ENCODE peak calls at places on chromosome 10, in eight cellular contexts. Q is caudate nucleus, H is NCI-H1694, G is heart left ventricle, O is astrocyte of the hippocampus, E is RPMI7951, I is sigmoid colon, S is NCI-H2029 treated with DMSO at 0.1 percent for 48 hours. C is an unnamed sample.

GRCh38 chr10:80132299-80133139 is at the start of gene PLAC9:
- DNase-seq in Q (no peak), H (no peak), G (peak; percentile 60), O (peak; percentile 66), E (no peak), I (peak; percentile 62), S (no peak), C (peak; percentile 55)

GRCh38 chr10:62528441-62528840 is 154.3 kb downstream of the ZNF365 start:
- DNase-seq in Q (no peak), H (no peak), G (no peak), O (no peak), E (peak; percentile 42), I (no peak), S (no peak), C (no peak)

GRCh38 chr10:132703305-132704007 is 82.5 kb downstream of the NKX6-2 start:
- DNase-seq in Q (no peak), H (no peak), G (no peak), O (no peak), E (no peak), I (peak; percentile 53), S (no peak), C (no peak)

GRCh38 chr10:107733731-107734130 is 569.2 kb upstream of the SORCS1 start:
- DNase-seq in Q (no peak), H (no peak), G (no peak), O (no peak), E (peak; percentile 26), I (no peak), S (no peak), C (no peak)

GRCh38 chr10:23375366-23375765 is 30.8 kb upstream of the C10orf67 start:
- DNase-seq in Q (peak; percentile 23), H (no peak), G (no peak), O (no peak), E (no peak), I (no peak), S (no peak), C (no peak)

GRCh38 chr10:92074126-92074887 is 150.7 kb downstream of the BTAF1 start:
- DNase-seq in Q (no peak), H (no peak), G (no peak), O (no peak), E (peak; percentile 10), I (no peak), S (no peak), C (no peak)

GRCh38 chr10:52488606-52489485 is 174.8 kb downstream of the DKK1 start:
- DNase-seq in Q (no peak), H (no peak), G (no peak), O (peak; percentile 65), E (peak; percentile 34), I (no peak), S (no peak), C (no peak)

GRCh38 chr10:25725917-25726716 is 207.9 kb upstream of the MYO3A start:
- DNase-seq in Q (no peak), H (peak; percentile 15), G (peak; percentile 10), O (peak; percentile 83), E (peak; percentile 62), I (no peak), S (peak; percentile 14), C (no peak)

GRCh38 chr10:120465138-120465537 is 8.1 kb downstream of the PLPP4 start:
- DNase-seq in Q (no peak), H (no peak), G (no peak), O (no peak), E (no peak), I (no peak), S (no peak), C (no peak)

GRCh38 chr10:123157210-123157609 is 3.0 kb downstream of the BUB3 start:
- DNase-seq in Q (no peak), H (no peak), G (no peak), O (no peak), E (peak; percentile 34), I (no peak), S (no peak), C (no peak)

GRCh38 chr10:29619273-29619672 is 15.5 kb downstream of the SVIL start:
- DNase-seq in Q (no peak), H (no peak), G (no peak), O (peak; percentile 58), E (peak; percentile 74), I (peak; percentile 60), S (peak; percentile 9), C (peak; percentile 44)

GRCh38 chr10:106577266-106577665 is 587.2 kb downstream of the SORCS1 start:
- DNase-seq in Q (no peak), H (no peak), G (no peak), O (peak; percentile 34), E (no peak), I (no peak), S (no peak), C (no peak)

GRCh38 chr10:104038537-104038936 is 47.1 kb downstream of the COL17A1 start:
- DNase-seq in Q (no peak), H (no peak), G (no peak), O (no peak), E (no peak), I (no peak), S (no peak), C (peak; percentile 46)

GRCh38 chr10:95373660-95374059 is 82.9 kb upstream of the PDLIM1 start:
- DNase-seq in Q (no peak), H (no peak), G (no peak), O (no peak), E (no peak), I (no peak), S (no peak), C (no peak)

GRCh38 chr10:103651783-103652476 is 158.4 kb downstream of the NEURL1 start:
- DNase-seq in Q (no peak), H (no peak), G (peak; percentile 59), O (no peak), E (no peak), I (no peak), S (no peak), C (no peak)

GRCh38 chr10:119408072-119408471 is 134.4 kb downstream of the RGS10 start:
- DNase-seq in Q (no peak), H (no peak), G (no peak), O (no peak), E (no peak), I (no peak), S (no peak), C (no peak)

GRCh38 chr10:96743988-96744585 is 23.8 kb upstream of the PIK3AP1 start:
- DNase-seq in Q (no peak), H (no peak), G (no peak), O (peak; percentile 49), E (peak; percentile 11), I (no peak), S (no peak), C (no peak)

GRCh38 chr10:1156921-1157614 is 100.9 kb downstream of the WDR37 start:
- DNase-seq in Q (no peak), H (no peak), G (no peak), O (no peak), E (no peak), I (peak; percentile 25), S (no peak), C (peak; percentile 13)

C was measured in right atrium auricular region.